ENCODE peak calls at places on chromosomes 3 and 15, in five cellular contexts. Z is endothelial cell of umbilical vein; E is CD8-positive, alpha-beta memory T cell; X is Karpas-422; F is BE2C. W is an unnamed sample. For H3K27me3 and H3K4me1, the result is how much of the 10 kb centered on the place peaks cover.

GRCh38 chr15:62462721-62463120 is 297.6 kb upstream of the C2CD4B start:
- DNase-seq in Z (no peak), E (no peak), X (peak), F (no peak), W (no peak)

GRCh38 chr3:157520485-157521184 is 17.4 kb upstream of the VEPH1 start:
- DNase-seq in Z (no peak), E (no peak), X (no peak), F (no peak), W (no peak)

GRCh38 chr15:68632101-68632500 is 53.3 kb downstream of the CORO2B start:
- DNase-seq in Z (no peak), E (no peak), X (peak), F (no peak), W (no peak)

GRCh38 chr3:191369081-191370010 is 39.0 kb upstream of the UTS2B start:
- DNase-seq in Z (no peak), E (no peak), X (no peak), F (no peak), W (no peak)

GRCh38 chr3:179260949-179261765 is 10.2 kb upstream of the KCNMB3 start:
- DNase-seq in Z (peak), E (peak), X (peak), F (peak), W (peak)

GRCh38 chr15:34023932-34024331 is 15.1 kb downstream of the AVEN start:
- DNase-seq in Z (no peak), E (no peak), X (no peak), F (no peak), W (no peak)

GRCh38 chr15:98647774-98648653 is at the start of gene IGF1R:
- DNase-seq in Z (peak), E (peak), X (peak), F (peak), W (peak)

GRCh38 chr15:79450648-79451047 is 18.5 kb downstream of the MINAR1 start:
- DNase-seq in Z (no peak), E (no peak), X (no peak), F (no peak), W (no peak)

GRCh38 chr3:158768361-158768787 is 33.5 kb upstream of the MFSD1 start:
- DNase-seq in Z (peak), E (no peak), X (no peak), F (no peak), W (peak)

GRCh38 chr3:95718168-95718567 is 1096.2 kb upstream of the EPHA6 start:
- DNase-seq in Z (no peak), E (no peak), X (no peak), F (no peak), W (no peak)

GRCh38 chr3:50620846-50621245 is 3.9 kb downstream of the MAPKAPK3 start:
- DNase-seq in Z (no peak), E (no peak), X (no peak), F (no peak), W (no peak)

GRCh38 chr3:173008978-173009377 is 132.1 kb downstream of the SPATA16 start:
- DNase-seq in Z (no peak), E (no peak), X (no peak), F (no peak), W (no peak)

GRCh38 chr3:127688416-127689265 is 15.9 kb downstream of the ABTB1 start:
- DNase-seq in Z (no peak), E (no peak), X (no peak), F (no peak), W (peak)

GRCh38 chr3:30256474-30256873 is 349.9 kb upstream of the TGFBR2 start:
- DNase-seq in Z (no peak), E (no peak), X (no peak), F (no peak), W (no peak)

GRCh38 chr3:16841906-16842709 is 42.6 kb upstream of the PLCL2 start:
- DNase-seq in Z (no peak), E (peak), X (no peak), F (no peak), W (peak)

GRCh38 chr15:95495033-95495541 is 835.4 kb upstream of the NR2F2 start:
- DNase-seq in Z (no peak), E (no peak), X (no peak), F (no peak), W (no peak)

GRCh38 chr3:52313774-52314188 is 2.3 kb upstream of the DNAH1 start:
- DNase-seq in Z (peak), E (no peak), X (peak), F (no peak), W (peak)

GRCh38 chr15:85618956-85619491 is 175.7 kb downstream of the KLHL25 start:
- DNase-seq in Z (peak), E (peak), X (no peak), F (no peak), W (peak)

GRCh38 chr3:133413166-133414020 is 13.5 kb downstream of the BFSP2 start:
- DNase-seq in Z (no peak), E (no peak), X (no peak), F (no peak), W (no peak)

GRCh38 chr3:71350998-71351397 is 232.5 kb downstream of the FOXP1 start:
- DNase-seq in Z (no peak), E (no peak), X (no peak), F (no peak), W (no peak)

GRCh38 chr3:120381503-120381902 is 32.3 kb upstream of the LRRC58 start:
- DNase-seq in Z (no peak), E (no peak), X (no peak), F (no peak), W (no peak)

GRCh38 chr15:43204016-43204901 is 16.6 kb downstream of the EPB42 start:
- DNase-seq in Z (peak), E (no peak), X (peak), F (peak), W (no peak)

GRCh38 chr15:47551079-47551478 is 166.2 kb upstream of the SEMA6D start:
- DNase-seq in Z (peak), E (no peak), X (no peak), F (peak), W (no peak)

GRCh38 chr3:105516972-105517371 is 150.3 kb downstream of the ALCAM start:
- DNase-seq in Z (no peak), E (no peak), X (peak), F (peak), W (no peak)

GRCh38 chr3:107271787-107272387 is 105.4 kb upstream of the CCDC54 start:
- DNase-seq in Z (peak), E (no peak), X (peak), F (no peak), W (no peak)

GRCh38 chr3:55402886-55403605 is 84.1 kb downstream of the WNT5A start:
- DNase-seq in Z (no peak), E (no peak), X (no peak), F (no peak), W (no peak)

GRCh38 chr3:184305577-184305976 is 6.5 kb downstream of the PSMD2 start:
- DNase-seq in Z (peak), E (no peak), X (peak), F (no peak), W (no peak)

GRCh38 chr3:18418173-18418572 is 7.0 kb downstream of the SATB1 start:
- DNase-seq in Z (no peak), E (no peak), X (no peak), F (no peak), W (no peak)

GRCh38 chr3:26718295-26718694 is 95.7 kb downstream of the LRRC3B start:
- DNase-seq in Z (no peak), E (no peak), X (no peak), F (no peak), W (no peak)

GRCh38 chr3:26714485-26714884 is 91.9 kb downstream of the LRRC3B start:
- DNase-seq in Z (no peak), E (no peak), X (no peak), F (no peak), W (no peak)

GRCh38 chr3:26721047-26721446 is 98.5 kb downstream of the LRRC3B start:
- DNase-seq in Z (no peak), E (no peak), X (no peak), F (no peak), W (no peak)

DNA sequence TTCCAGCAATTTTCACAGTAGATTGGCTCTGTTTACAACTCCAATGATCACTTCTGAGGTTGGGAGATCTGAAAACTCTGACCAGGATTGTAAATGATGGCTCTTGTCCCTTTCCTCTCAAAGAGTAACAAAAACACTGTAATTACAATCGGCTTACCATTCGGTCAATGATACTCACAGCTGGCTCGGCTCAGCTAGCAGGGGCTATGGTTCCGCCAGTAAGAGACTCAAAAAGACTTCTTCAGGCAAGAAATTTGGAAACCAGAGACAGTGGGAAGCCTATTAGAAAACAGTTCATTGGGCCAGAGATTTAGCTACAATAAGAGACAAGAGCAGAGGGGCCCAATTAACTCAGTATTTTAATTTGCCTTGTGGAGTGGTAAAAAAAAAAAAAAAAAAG is 96.6 kb downstream of the LRRC3B start:
- DNase-seq in Z (no peak), E (no peak), X (no peak), F (no peak), W (no peak)
- H3K4me3 ChIP-seq in Z (no peak), E (no peak), X (no peak), F (no peak), W (no peak)

DNA sequence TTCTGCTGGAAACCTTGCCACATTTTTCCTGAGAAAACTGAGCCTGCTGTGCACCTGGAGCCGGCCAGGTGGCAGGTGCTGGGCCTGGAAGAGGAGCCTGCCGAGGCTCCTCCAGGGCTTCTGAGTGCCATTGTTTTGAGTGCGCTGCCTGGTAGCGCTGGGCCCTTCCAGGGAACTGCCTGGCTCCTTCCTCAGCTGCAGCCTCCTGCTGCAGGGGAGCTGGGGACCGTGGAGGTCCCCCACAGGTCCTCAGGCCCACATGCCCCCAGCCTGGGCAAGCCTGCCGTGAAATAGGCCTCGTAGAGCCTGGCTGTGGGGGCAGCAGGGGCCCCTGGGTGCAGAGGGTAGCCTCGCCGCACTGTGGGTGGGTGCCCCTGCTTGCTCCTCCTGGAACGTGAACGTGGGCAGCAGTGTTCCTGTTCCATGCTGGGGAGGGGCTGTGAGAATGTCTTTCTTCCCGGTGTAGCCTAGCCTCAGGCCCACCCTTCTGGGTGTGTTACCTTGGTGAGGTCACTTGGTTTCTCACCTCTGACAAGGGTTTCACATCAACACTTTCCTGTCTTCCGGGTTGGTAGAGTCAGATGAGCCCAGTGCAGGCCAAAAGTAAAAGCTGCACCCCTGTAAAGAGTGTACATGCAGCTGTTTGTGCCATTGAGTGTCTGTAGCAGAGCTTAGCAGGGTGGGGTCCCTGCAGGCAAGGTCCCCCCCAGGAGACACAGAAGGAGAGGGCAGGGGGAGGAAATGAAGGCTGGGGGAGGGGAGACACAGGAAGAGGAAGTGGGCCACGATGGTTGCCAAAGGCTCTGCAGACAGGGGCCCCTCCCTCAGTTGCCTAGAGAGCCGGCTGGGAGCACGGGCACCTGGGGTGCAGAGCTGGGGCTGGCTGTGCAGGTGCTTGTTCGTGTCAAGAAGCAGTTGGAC is 34.5 kb downstream of the KLF13 start:
- DNase-seq in Z (no peak), E (peak), X (peak), F (no peak), W (peak)
- H3K27me3 ChIP-seq in Z (under half), E (under half), X (under half), F (under half), W (under half)

DNA sequence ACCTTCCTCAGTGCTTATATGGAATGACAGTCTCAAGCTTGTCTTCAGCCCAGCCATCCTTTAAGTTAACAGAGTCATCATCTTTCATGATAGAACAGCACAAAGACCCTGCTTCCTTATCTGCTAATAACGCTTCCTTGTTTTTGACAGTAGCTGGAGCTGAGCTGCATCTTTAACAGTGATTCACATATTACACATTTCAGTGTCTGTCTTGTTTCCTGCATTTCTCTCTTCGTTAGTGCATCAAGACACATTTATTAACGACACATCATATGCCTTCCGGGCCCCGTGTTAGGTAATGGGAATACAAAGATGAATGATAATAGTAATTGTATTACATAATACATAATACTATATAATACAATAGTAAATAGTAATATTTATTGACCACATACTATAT is 30.2 kb upstream of the GREM1 start:
- DNase-seq in Z (no peak), E (no peak), X (no peak), F (peak), W (no peak)
- H3K4me1 ChIP-seq in Z (under half), E (under half), X (under half), F (under half), W (under half)

DNA sequence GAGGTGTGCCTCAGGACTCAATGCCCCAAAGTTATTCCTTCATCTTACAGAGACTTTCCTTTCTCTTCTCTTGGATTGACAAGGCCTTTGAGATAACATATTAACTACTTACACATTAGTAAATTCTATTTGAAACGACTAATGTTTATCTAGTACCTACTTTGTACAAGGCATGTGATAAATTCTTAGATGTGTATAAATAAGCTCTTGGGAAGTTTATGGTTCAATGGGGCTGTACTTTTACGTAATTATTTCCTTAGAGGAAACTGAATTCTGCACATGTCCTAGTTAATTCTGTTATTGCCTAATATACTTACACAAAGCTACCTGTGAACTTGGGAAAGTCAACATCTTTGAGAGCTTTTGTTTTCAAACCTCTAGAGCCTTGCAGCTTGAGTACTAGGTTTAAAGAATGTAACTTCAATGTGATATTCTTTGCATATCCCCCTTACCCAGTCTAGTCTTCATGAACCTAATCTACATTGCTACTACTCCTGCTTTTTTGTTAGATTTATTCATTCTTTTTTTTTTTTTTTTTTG is 58.5 kb upstream of the RAP2B start:
- DNase-seq in Z (peak), E (no peak), X (no peak), F (no peak), W (no peak)
- H3K4me3 ChIP-seq in Z (no peak), E (no peak), X (no peak), F (no peak), W (no peak)